ENCODE peak calls at places on chromosome 9, in five cellular contexts. B, J, V, P and I are unnamed samples.

GRCh38 chr9:127065592-127065991 is 56.8 kb downstream of the ANGPTL2 start:
- DNase-seq in B (no peak), V (no peak), P (no peak), J (no peak), I (no peak)

GRCh38 chr9:75803130-75803529 is 87.3 kb upstream of the PCSK5 start:
- DNase-seq in V (no peak), B (no peak), P (no peak), J (no peak), I (no peak)

GRCh38 chr9:115136379-115136778 is 18.4 kb upstream of the TNC start:
- DNase-seq in V (no peak), J (no peak), P (no peak), B (no peak), I (no peak)

GRCh38 chr9:2228132-2228531 is 213.0 kb downstream of the SMARCA2 start:
- DNase-seq in B (peak), V (peak), P (no peak), J (peak), I (no peak)

GRCh38 chr9:107838766-107839165 is 349.2 kb upstream of the KLF4 start:
- DNase-seq in J (no peak), V (no peak), B (no peak), P (no peak), I (no peak)

GRCh38 chr9:2157277-2158105 is 142.3 kb downstream of the SMARCA2 start:
- DNase-seq in P (no peak), B (peak), V (no peak), J (peak), I (no peak)

GRCh38 chr9:18791074-18791473 is 241.9 kb downstream of the SAXO1 start:
- DNase-seq in J (peak), V (peak), B (peak), P (no peak), I (peak)

GRCh38 chr9:92489209-92489608 is 6.9 kb upstream of the ASPN start:
- DNase-seq in P (no peak), J (no peak), B (no peak), V (no peak), I (no peak)

GRCh38 chr9:107491081-107492053 is 1.8 kb upstream of the KLF4 start:
- DNase-seq in V (no peak), P (no peak), J (no peak), B (no peak), I (no peak)

GRCh38 chr9:79003514-79003913 is 568.3 kb upstream of the TLE4 start:
- DNase-seq in P (no peak), V (no peak), J (no peak), B (no peak), I (no peak)

GRCh38 chr9:89375181-89375760 is 57.0 kb downstream of the SECISBP2 start:
- DNase-seq in V (peak), P (peak), B (peak), J (no peak), I (no peak)

GRCh38 chr9:36993933-36994764 is 39.9 kb downstream of the PAX5 start:
- DNase-seq in B (peak), J (no peak), V (no peak), P (peak), I (no peak)

GRCh38 chr9:21833090-21833801 is 30.8 kb downstream of the MTAP start:
- DNase-seq in V (no peak), J (no peak), P (peak), B (no peak), I (no peak)

GRCh38 chr9:17852108-17852507 is 273.2 kb downstream of the SH3GL2 start:
- DNase-seq in J (no peak), P (no peak), B (no peak), V (no peak), I (no peak)

GRCh38 chr9:85741112-85741874 is 461 bp downstream of the AGTPBP1 start:
- DNase-seq in B (peak), J (peak), V (peak), P (no peak), I (peak)

GRCh38 chr9:36407122-36407723 is 7.2 kb upstream of the RNF38 start:
- DNase-seq in J (peak), V (peak), B (peak), P (peak), I (peak)

GRCh38 chr9:14746655-14747054 is 24.1 kb upstream of the CER1 start:
- DNase-seq in B (no peak), V (no peak), P (no peak), J (no peak), I (no peak)

GRCh38 chr9:128713411-128713780 is 10.5 kb downstream of the ZDHHC12 start:
- DNase-seq in V (no peak), B (no peak), J (no peak), P (no peak), I (no peak)

GRCh38 chr9:84711398-84711777 is 41.9 kb downstream of the NTRK2 start:
- DNase-seq in B (no peak), J (no peak), P (no peak), V (no peak), I (no peak)

GRCh38 chr9:98455256-98455956 is 200.0 kb upstream of the TBC1D2 start:
- DNase-seq in J (no peak), P (no peak), B (no peak), V (no peak), I (no peak)

GRCh38 chr9:34513567-34514214 is 9.1 kb downstream of the ENHO start:
- DNase-seq in P (no peak), J (no peak), V (no peak), B (no peak), I (no peak)

GRCh38 chr9:88997646-88998045 is 6.4 kb downstream of the S1PR3 start:
- DNase-seq in J (no peak), P (no peak), B (peak), V (no peak), I (no peak)

GRCh38 chr9:116494815-116495634 is 192.1 kb upstream of the TRIM32 start:
- DNase-seq in V (peak), B (no peak), J (peak), P (no peak), I (peak)

GRCh38 chr9:129823163-129823933 is 588 bp downstream of the TOR1A start:
- DNase-seq in P (no peak), V (peak), J (peak), B (peak), I (no peak)

GRCh38 chr9:19127881-19128719 is 808 bp upstream of the PLIN2 start:
- DNase-seq in J (peak), P (no peak), B (peak), V (no peak), I (no peak)

GRCh38 chr9:10571699-10572098 is 41.1 kb downstream of the PTPRD start:
- DNase-seq in J (no peak), V (no peak), B (no peak), P (no peak), I (no peak)

GRCh38 chr9:98010450-98010849 is 27.3 kb downstream of the ANP32B start:
- DNase-seq in J (peak), B (peak), V (peak), P (no peak), I (no peak)

GRCh38 chr9:100087218-100087617 is 11.6 kb downstream of the ERP44 start:
- DNase-seq in P (no peak), V (no peak), J (no peak), B (no peak), I (no peak)

GRCh38 chr9:70921126-70921525 is 200.3 kb downstream of the TRPM3 start:
- DNase-seq in V (no peak), P (no peak), J (no peak), B (no peak), I (no peak)

GRCh38 chr9:121972501-121972981 is 120.6 kb downstream of the TTLL11 start:
- DNase-seq in J (peak), B (no peak), P (peak), V (no peak), I (no peak)

GRCh38 chr9:127446720-127447415 is 4.3 kb downstream of the RPL12 start:
- DNase-seq in V (no peak), P (no peak), J (peak), B (no peak), I (no peak)

GRCh38 chr9:128771094-128771721 is 519 bp downstream of the ZER1 start:
- DNase-seq in J (no peak), P (no peak), B (no peak), V (no peak), I (no peak)

GRCh38 chr9:121288874-121289553 is 21.1 kb downstream of the GSN start:
- DNase-seq in J (peak), V (no peak), B (no peak), P (no peak), I (peak)

GRCh38 chr9:107782789-107783188 is 293.2 kb upstream of the KLF4 start:
- DNase-seq in V (no peak), P (no peak), B (no peak), J (no peak), I (no peak)

GRCh38 chr9:35675732-35676392 is 2.1 kb downstream of the CA9 start:
- DNase-seq in P (no peak), J (no peak), V (no peak), B (peak), I (no peak)

GRCh38 chr9:9504869-9505268 is 1107.9 kb downstream of the PTPRD start:
- DNase-seq in V (no peak), B (no peak), J (no peak), P (no peak), I (no peak)

DNA sequence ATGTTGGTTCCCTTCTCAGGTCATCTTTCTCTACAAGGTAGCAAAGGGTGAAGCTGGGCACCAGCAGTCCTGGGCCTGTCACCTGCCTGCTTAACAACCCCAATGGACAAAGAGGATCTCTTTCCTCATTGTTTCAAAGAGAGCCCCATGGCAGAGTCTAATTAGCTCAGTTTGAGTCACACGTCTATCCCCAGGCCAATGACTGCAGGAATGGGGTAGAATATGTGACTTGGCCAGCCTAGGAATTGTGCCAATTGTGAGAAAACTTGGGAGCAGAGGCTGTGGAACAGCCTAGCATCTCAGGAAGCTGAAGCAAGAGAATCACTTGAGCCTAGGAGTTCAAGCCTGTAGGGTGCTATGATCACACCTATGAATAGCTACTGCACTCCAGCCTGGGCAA is 3.6 kb upstream of the RAPGEF1 start:
- DNase-seq in P (no peak), B (no peak), V (no peak), J (no peak), I (no peak)
- TF ChIP-seq CHD2 in P (no peak), B (no peak), V (no peak), J (no peak), I (no peak)

GRCh38 chr9:110521211-110521610 is 58.3 kb downstream of the SVEP1 start:
- DNase-seq in J (no peak), V (no peak), P (no peak), B (no peak), I (no peak)

GRCh38 chr9:110528645-110529044 is 50.9 kb downstream of the SVEP1 start:
- DNase-seq in V (no peak), P (no peak), B (no peak), J (no peak), I (no peak)

GRCh38 chr9:110531776-110532175 is 47.8 kb downstream of the SVEP1 start:
- DNase-seq in P (no peak), J (no peak), V (no peak), B (no peak), I (no peak)

GRCh38 chr9:110526426-110526825 is 53.1 kb downstream of the SVEP1 start:
- DNase-seq in B (no peak), V (no peak), P (no peak), J (no peak), I (no peak)
- TF ChIP-seq CHD2 in B (no peak), V (no peak), P (no peak), J (no peak), I (no peak)

DNA sequence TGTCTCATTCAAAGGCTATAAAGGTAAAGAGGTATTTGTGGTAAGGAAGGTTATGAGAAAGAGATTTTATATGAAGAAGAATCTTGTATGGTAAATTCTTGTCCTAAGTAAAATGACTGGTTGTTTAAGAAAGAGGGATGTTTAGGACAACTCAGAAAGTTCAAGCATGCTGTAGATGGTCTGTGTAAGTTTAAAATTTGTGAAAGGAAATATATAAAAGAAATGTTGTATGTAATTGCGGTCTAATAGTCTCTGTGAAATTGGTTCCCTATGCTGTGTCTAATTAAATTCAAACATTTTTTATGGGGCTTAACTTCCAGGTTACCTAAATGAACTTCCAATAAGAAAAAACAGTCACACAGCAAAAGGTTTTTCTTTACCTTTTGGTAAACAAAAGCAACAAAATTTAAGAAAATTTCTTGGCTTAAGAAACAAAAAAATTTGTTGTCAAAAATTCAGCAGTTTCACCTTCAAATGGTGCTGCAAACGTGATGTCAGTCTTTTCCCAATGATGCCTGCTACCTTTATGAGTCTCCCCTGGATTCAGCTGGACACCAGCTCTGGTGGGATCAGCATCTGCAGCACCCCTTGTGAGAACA is 83.0 kb upstream of the FCN1 start:
- DNase-seq in V (no peak), P (no peak), J (peak), B (no peak), I (no peak)
- TF ChIP-seq CHD2 in V (no peak), P (no peak), J (no peak), B (no peak), I (no peak)

GRCh38 chr9:105673850-105674387 is 11.7 kb downstream of the TAL2 start:
- DNase-seq in P (no peak), J (no peak), B (no peak), V (no peak), I (no peak)
- TF ChIP-seq CHD2 in P (no peak), J (no peak), B (no peak), V (no peak), I (no peak)

DNA sequence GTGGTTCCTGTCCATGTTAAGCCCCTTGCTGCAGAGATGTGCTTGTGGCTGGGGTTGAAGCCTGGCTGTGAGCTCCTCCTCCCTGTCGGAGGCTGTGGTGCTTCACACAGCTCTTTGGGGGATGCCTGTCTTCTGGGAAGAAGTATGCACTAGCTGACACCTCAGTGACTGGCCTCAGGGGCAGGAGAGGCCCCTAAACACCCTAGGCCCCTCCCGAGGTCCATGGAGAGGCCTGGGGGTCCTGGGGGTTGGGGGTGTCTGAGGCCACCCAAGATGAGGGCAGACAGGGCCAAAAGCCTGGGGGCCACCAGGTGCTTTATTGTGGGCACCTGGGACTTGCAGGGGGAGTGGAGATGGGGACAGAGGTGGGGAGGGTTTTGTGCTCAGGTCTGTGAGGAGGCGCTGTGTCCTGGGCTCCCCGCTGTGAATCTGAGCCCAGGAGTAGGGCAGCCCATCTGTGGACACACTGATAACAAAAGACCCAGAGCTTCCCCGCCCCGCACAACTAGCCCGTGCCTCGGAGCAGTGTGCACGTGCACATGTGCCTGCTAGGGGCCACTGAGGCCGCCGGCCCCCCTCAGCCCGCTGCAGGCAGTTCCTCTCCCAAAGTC is 92.0 kb downstream of the PHF2 start:
- DNase-seq in B (no peak), V (peak), J (no peak), P (no peak), I (no peak)
- TF ChIP-seq CHD2 in B (no peak), V (no peak), J (no peak), P (no peak), I (no peak)

DNA sequence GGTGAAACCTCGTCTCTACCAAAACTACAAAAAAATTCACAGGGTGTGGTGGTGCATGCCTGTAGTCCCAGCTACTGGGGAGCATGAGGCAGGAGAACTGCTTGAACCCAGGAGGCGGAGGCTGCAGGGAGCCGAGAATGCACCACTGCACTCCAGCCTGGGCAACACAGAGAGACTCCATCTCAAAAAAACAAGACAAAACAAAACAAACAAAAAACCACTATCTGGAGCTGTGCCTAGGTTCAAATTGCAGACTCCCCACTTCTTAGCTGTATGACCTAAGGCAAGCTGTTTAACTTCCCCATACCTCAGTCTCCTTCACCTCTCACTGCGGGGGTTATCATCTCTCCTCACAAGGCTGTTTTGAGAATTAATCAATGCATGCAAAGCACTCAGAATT is 68.0 kb downstream of the MAPKAP1 start:
- DNase-seq in P (no peak), V (no peak), J (no peak), B (no peak), I (no peak)
- TF ChIP-seq CHD2 in P (no peak), V (no peak), J (no peak), B (no peak), I (no peak)

GRCh38 chr9:112553256-112553826 is 66.7 kb downstream of the KIAA1958 start:
- DNase-seq in P (no peak), B (no peak), V (no peak), J (no peak), I (no peak)

GRCh38 chr9:112555091-112555643 is 68.5 kb downstream of the KIAA1958 start:
- DNase-seq in J (no peak), V (no peak), B (no peak), P (no peak), I (no peak)

GRCh38 chr9:112554516-112554915 is 67.9 kb downstream of the KIAA1958 start:
- DNase-seq in V (no peak), J (no peak), B (no peak), P (no peak), I (no peak)

GRCh38 chr9:112550531-112550930 is 63.9 kb downstream of the KIAA1958 start:
- DNase-seq in J (no peak), P (no peak), B (no peak), V (no peak), I (no peak)

DNA sequence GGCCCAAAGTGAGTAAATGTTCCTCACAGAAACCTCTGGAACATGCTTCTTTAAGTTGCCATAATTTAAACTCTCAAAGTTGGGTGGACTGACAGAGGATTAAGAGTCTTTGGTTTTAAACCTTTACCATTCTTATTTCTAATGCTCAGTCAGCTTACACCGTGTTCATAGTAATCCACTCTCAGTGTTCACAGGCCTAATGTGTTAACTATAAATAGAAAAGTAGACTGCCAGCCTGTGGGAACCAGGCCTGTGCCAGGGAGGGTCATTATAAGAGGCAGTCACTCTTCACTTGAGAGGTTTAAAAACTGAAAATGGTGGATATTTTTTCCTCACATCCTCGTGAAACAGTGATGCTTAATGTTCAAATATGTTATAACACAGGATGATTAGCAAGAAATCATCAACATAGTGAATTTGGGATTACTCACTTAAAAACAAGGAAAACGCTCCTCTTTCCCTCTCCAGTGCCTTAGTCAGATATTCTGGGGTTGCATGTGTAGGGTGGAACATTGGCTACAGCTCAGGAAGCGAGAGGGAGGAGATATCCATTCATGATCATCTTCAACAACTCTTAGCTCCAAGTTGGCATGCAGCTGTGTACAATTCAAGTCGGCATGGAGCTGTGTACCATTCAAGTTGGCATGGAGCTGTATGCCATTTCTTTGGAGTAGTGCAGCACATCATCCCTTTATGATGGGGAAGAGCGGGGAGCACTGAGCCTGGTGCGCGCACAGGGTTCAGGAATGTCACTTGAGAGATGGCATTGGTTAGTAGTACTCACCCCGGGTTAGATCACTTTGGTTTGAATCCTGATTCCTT is 65.8 kb downstream of the KIAA1958 start:
- DNase-seq in B (no peak), P (no peak), J (no peak), V (no peak), I (no peak)
- TF ChIP-seq CHD2 in B (no peak), P (no peak), J (no peak), V (no peak), I (no peak)

DNA sequence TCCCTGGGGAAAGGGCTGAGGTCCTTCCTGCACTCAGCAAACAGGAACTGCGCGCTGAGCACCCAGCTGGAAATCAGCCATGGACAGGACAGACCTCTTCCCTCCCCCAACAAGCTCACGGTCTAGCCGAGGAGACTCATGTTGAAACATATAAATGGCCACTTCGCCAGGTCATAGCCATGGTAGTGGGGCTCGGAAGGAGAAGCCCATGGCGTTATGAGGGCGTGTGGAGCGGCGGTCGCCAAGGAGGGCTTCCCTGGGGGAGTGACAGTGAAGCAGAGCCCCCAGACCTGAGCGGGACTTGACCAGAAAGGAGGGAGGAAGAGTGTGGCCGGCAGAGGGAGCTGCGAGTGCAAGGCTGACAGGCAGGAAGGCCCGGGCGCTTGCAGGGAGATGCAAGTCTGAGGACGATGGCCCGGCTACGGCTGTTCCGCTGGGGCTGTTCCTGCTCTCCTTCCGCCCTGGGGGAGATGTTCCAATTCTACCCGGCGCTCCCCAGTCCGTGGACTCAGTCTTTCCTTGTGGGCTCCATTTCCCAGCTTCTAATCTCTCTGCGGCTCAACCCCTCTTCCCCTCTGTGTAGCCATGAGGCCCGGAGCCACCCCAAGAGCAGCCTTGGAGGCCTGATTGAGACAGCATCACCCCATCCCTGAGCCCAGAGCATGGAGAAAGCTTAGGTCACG is 43.9 kb upstream of the PRRC2B start:
- DNase-seq in V (peak), P (no peak), B (peak), J (peak), I (peak)
- TF ChIP-seq CHD2 in V (no peak), P (no peak), B (no peak), J (no peak), I (no peak)